ENCODE peak calls at places on chromosomes 5 and 9, in four cellular contexts. C is activated T-cell treated with anti-CD3 and anti-CD28 coated beads for 24 hours, R is head of caudate nucleus, D is LoVo. M is an unnamed sample.

GRCh38 chr9:132694144-132694543 is 23.9 kb downstream of the GTF3C4 start:
- DNase-seq in C (no peak), R (no peak), D (no peak), M (no peak)

GRCh38 chr5:10607666-10608442 is 44.0 kb downstream of the ANKRD33B start:
- DNase-seq in C (no peak), R (no peak), D (no peak), M (no peak)

GRCh38 chr5:76521240-76521758 is 101.9 kb downstream of the F2RL2 start:
- DNase-seq in C (no peak), R (no peak), D (no peak), M (no peak)

GRCh38 chr9:98890256-98890655 is 53.5 kb upstream of the COL15A1 start:
- DNase-seq in C (no peak), R (no peak), D (no peak), M (no peak)

GRCh38 chr5:157915638-157916037 is 56.7 kb upstream of the CLINT1 start:
- DNase-seq in C (no peak), R (peak), D (no peak), M (no peak)

GRCh38 chr9:97966493-97966892 is 16.6 kb upstream of the ANP32B start:
- DNase-seq in C (no peak), R (no peak), D (no peak), M (no peak)

GRCh38 chr9:114085404-114085803 is 7.3 kb upstream of the AMBP start:
- DNase-seq in C (no peak), R (peak), D (no peak), M (no peak)

GRCh38 chr5:88886756-88887741 is 4.1 kb upstream of the MEF2C start:
- DNase-seq in C (no peak), R (no peak), D (no peak), M (no peak)

GRCh38 chr5:154611341-154611767 is 133.3 kb upstream of the HAND1 start:
- DNase-seq in C (no peak), R (no peak), D (no peak), M (no peak)

GRCh38 chr5:72654231-72654630 is 147.0 kb upstream of the ZNF366 start:
- DNase-seq in C (no peak), R (no peak), D (no peak), M (no peak)

GRCh38 chr9:125805057-125805456 is 57.9 kb downstream of the PBX3 start:
- DNase-seq in C (no peak), R (no peak), D (no peak), M (no peak)

GRCh38 chr5:98433022-98433421 is 340.4 kb upstream of the RGMB start:
- DNase-seq in C (no peak), R (no peak), D (no peak), M (no peak)

GRCh38 chr5:159120446-159120845 is 20.7 kb upstream of the EBF1 start:
- DNase-seq in C (no peak), R (no peak), D (no peak), M (no peak)

GRCh38 chr5:37838152-37838932 is 1.5 kb downstream of the GDNF start:
- DNase-seq in C (no peak), R (peak), D (no peak), M (no peak)

GRCh38 chr9:127876764-127877562 is 512 bp downstream of the AK1 start:
- DNase-seq in C (no peak), R (peak), D (no peak), M (no peak)

GRCh38 chr9:124341455-124342170 is 73.6 kb downstream of the PSMB7 start:
- DNase-seq in C (no peak), R (no peak), D (no peak), M (no peak)

GRCh38 chr5:138542120-138542955 is 698 bp downstream of the ETF1 start:
- DNase-seq in C (no peak), R (no peak), D (no peak), M (peak)

GRCh38 chr5:113250341-113250953 is 184.3 kb downstream of the TSSK1B start:
- DNase-seq in C (no peak), R (no peak), D (no peak), M (no peak)

GRCh38 chr9:36690769-36691168 is 118.1 kb downstream of the MELK start:
- DNase-seq in C (no peak), R (no peak), D (no peak), M (no peak)